ENCODE peak calls at places on chromosomes 6 and 20, in five cellular contexts. One of them, this sample, is unnamed.

GRCh38 chr20:63500151-63500901 is 1.4 kb upstream of the EEF1A2 start:
- DNase-seq in SK-N-SH: no peak
- DNase-seq in HCT116: no peak
- DNase-seq in H1: no peak
- DNase-seq in GM12878: no peak
- DNase-seq in this sample: no peak

GRCh38 chr20:37804584-37805566 is 98.1 kb upstream of the VSTM2L start:
- DNase-seq in SK-N-SH: peak
- DNase-seq in HCT116: no peak
- DNase-seq in H1: no peak
- DNase-seq in GM12878: peak
- DNase-seq in this sample: no peak

GRCh38 chr6:125077453-125077852 is 76.1 kb upstream of the TPD52L1 start:
- DNase-seq in SK-N-SH: no peak
- DNase-seq in HCT116: no peak
- DNase-seq in H1: no peak
- DNase-seq in GM12878: no peak
- DNase-seq in this sample: no peak

GRCh38 chr6:17485181-17485580 is 91.8 kb downstream of the CAP2 start:
- DNase-seq in SK-N-SH: no peak
- DNase-seq in HCT116: no peak
- DNase-seq in H1: no peak
- DNase-seq in GM12878: no peak
- DNase-seq in this sample: no peak

GRCh38 chr20:60266184-60266823 is 308.1 kb downstream of the CDH26 start:
- DNase-seq in SK-N-SH: no peak
- DNase-seq in HCT116: no peak
- DNase-seq in H1: no peak
- DNase-seq in GM12878: no peak
- DNase-seq in this sample: no peak

GRCh38 chr20:23508896-23509579 is 18.1 kb downstream of the CST8 start:
- DNase-seq in SK-N-SH: no peak
- DNase-seq in HCT116: no peak
- DNase-seq in H1: no peak
- DNase-seq in GM12878: no peak
- DNase-seq in this sample: no peak

GRCh38 chr6:132708771-132709170 is 5.1 kb downstream of the VNN1 start:
- DNase-seq in SK-N-SH: no peak
- DNase-seq in HCT116: no peak
- DNase-seq in H1: no peak
- DNase-seq in GM12878: no peak
- DNase-seq in this sample: no peak

GRCh38 chr6:84763397-84764331 is 734 bp downstream of the TBX18 start:
- DNase-seq in SK-N-SH: peak
- DNase-seq in HCT116: peak
- DNase-seq in H1: no peak
- DNase-seq in GM12878: no peak
- DNase-seq in this sample: no peak

GRCh38 chr20:44598413-44599290 is 16.3 kb downstream of the PKIG start:
- DNase-seq in SK-N-SH: peak
- DNase-seq in HCT116: no peak
- DNase-seq in H1: no peak
- DNase-seq in GM12878: no peak
- DNase-seq in this sample: no peak

GRCh38 chr6:165963750-165964149 is 203.9 kb downstream of the TBXT start:
- DNase-seq in SK-N-SH: no peak
- DNase-seq in HCT116: no peak
- DNase-seq in H1: no peak
- DNase-seq in GM12878: no peak
- DNase-seq in this sample: no peak

GRCh38 chr6:157269261-157269794 is 54.0 kb downstream of the TMEM242 start:
- DNase-seq in SK-N-SH: no peak
- DNase-seq in HCT116: no peak
- DNase-seq in H1: no peak
- DNase-seq in GM12878: no peak
- DNase-seq in this sample: no peak

GRCh38 chr6:121482004-121482693 is 46.7 kb downstream of the GJA1 start:
- DNase-seq in SK-N-SH: peak
- DNase-seq in HCT116: peak
- DNase-seq in H1: no peak
- DNase-seq in GM12878: no peak
- DNase-seq in this sample: no peak

GRCh38 chr6:81800666-81801065 is 48.2 kb upstream of the TENT5A start:
- DNase-seq in SK-N-SH: no peak
- DNase-seq in HCT116: no peak
- DNase-seq in H1: no peak
- DNase-seq in GM12878: no peak
- DNase-seq in this sample: no peak

GRCh38 chr20:59047938-59048680 is 5.5 kb upstream of the PRELID3B start:
- DNase-seq in SK-N-SH: no peak
- DNase-seq in HCT116: no peak
- DNase-seq in H1: no peak
- DNase-seq in GM12878: no peak
- DNase-seq in this sample: peak

GRCh38 chr20:25254986-25255680 is 7.2 kb downstream of the PYGB start:
- DNase-seq in SK-N-SH: peak
- DNase-seq in HCT116: no peak
- DNase-seq in H1: no peak
- DNase-seq in GM12878: no peak
- DNase-seq in this sample: no peak

GRCh38 chr20:50067461-50067860 is 45.5 kb downstream of the UBE2V1 start:
- DNase-seq in SK-N-SH: no peak
- DNase-seq in HCT116: no peak
- DNase-seq in H1: no peak
- DNase-seq in GM12878: no peak
- DNase-seq in this sample: no peak

GRCh38 chr20:22684072-22684762 is 99.8 kb upstream of the FOXA2 start:
- DNase-seq in SK-N-SH: peak
- DNase-seq in HCT116: peak
- DNase-seq in H1: peak
- DNase-seq in GM12878: peak
- DNase-seq in this sample: peak

DNA sequence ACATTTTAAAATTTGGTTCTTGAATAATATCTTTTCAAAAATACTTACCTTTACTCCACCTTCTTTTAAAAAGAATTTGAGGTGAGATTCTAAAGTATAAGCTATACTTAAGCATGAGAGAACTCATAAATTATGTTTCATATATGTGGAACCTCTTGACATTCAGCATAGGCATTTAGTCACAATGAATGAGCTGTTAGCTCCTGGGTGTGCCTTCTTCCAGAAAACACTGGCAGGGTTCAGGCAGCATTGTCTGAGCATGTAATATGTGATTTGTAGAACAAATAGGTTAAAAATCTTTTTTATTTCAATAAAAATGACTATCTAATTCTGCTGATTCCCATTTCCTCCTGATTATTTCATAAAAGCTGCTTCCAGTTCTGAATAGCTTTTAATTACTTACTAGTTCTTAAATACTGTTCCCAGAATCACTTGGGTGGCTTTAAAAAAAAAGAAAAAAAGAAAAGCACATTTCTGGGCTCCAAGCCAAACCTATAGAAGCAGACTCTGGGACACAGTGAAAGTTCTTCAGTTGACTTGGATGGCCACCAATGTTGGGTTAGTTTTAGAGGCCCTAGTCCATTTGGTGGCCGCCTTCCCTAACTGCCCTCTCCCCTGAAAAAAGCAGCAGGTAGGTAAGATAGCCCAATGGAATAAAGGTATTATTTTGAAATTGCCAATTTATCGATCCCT is 20.2 kb downstream of the RNF8 start:
- DNase-seq in SK-N-SH: no peak
- DNase-seq in HCT116: no peak
- DNase-seq in H1: no peak
- DNase-seq in GM12878: no peak
- DNase-seq in this sample: no peak
- TF ChIP-seq SIN3A in SK-N-SH: no peak
- TF ChIP-seq SIN3A in HCT116: no peak
- TF ChIP-seq SIN3A in H1: no peak
- TF ChIP-seq SIN3A in GM12878: no peak
- TF ChIP-seq SIN3A in this sample: no peak

GRCh38 chr6:227812-228338 is 64.4 kb upstream of the DUSP22 start:
- DNase-seq in SK-N-SH: no peak
- DNase-seq in HCT116: no peak
- DNase-seq in H1: no peak
- DNase-seq in GM12878: peak
- DNase-seq in this sample: no peak
- TF ChIP-seq SIN3A in SK-N-SH: no peak
- TF ChIP-seq SIN3A in HCT116: no peak
- TF ChIP-seq SIN3A in H1: no peak
- TF ChIP-seq SIN3A in GM12878: no peak
- TF ChIP-seq SIN3A in this sample: no peak

GRCh38 chr6:163667372-163668060 is 253.0 kb downstream of the QKI start:
- DNase-seq in SK-N-SH: no peak
- DNase-seq in HCT116: no peak
- DNase-seq in H1: no peak
- DNase-seq in GM12878: peak
- DNase-seq in this sample: no peak
- TF ChIP-seq SIN3A in SK-N-SH: no peak
- TF ChIP-seq SIN3A in HCT116: no peak
- TF ChIP-seq SIN3A in H1: no peak
- TF ChIP-seq SIN3A in GM12878: no peak
- TF ChIP-seq SIN3A in this sample: no peak

GRCh38 chr6:110348956-110349565 is 9.1 kb downstream of the METTL24 start:
- DNase-seq in SK-N-SH: peak
- DNase-seq in HCT116: no peak
- DNase-seq in H1: no peak
- DNase-seq in GM12878: no peak
- DNase-seq in this sample: no peak
- TF ChIP-seq SIN3A in SK-N-SH: no peak
- TF ChIP-seq SIN3A in HCT116: no peak
- TF ChIP-seq SIN3A in H1: no peak
- TF ChIP-seq SIN3A in GM12878: no peak
- TF ChIP-seq SIN3A in this sample: no peak

DNA sequence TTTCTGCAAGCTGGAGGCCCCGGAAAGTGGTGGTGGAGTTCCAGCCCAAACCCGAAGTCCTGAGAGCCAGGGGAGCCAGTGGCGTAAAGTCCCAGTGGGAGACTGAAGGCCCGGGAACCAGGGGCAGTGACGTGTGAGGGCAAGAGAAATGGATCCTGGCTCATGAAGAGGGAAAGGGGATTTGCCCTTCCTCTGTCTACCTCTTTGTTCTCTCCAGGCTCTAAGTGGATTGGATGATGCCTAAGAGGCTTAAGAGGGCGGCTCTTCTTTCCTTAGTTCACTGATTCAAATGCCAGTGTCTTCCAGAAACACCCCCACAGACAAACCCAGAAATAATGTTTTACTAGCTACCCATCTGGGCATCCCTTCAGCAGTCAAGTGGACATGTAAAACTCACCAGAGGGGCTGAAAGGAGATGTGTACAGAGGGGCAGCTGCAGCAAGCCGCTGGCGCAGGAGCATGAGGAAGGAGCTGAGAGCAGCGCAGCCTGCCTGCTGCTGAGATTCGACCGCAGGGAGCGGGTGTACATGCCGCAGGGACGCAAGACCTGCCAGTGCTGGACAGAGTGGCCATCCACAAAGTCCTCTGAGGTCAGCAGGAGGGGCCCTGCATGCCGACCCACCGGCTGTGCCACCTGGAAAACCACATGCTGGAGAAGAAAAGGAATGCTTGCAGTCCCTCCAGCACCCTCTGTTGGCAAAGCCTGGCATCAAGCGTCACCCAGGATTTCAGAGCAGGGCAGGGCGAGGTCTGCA is 29.5 kb downstream of the CDYL start:
- DNase-seq in SK-N-SH: peak
- DNase-seq in HCT116: peak
- DNase-seq in H1: no peak
- DNase-seq in GM12878: no peak
- DNase-seq in this sample: peak
- TF ChIP-seq SIN3A in SK-N-SH: no peak
- TF ChIP-seq SIN3A in HCT116: no peak
- TF ChIP-seq SIN3A in H1: no peak
- TF ChIP-seq SIN3A in GM12878: no peak
- TF ChIP-seq SIN3A in this sample: no peak

GRCh38 chr6:118551063-118551672 is 3.1 kb downstream of the PLN start:
- DNase-seq in SK-N-SH: peak
- DNase-seq in HCT116: peak
- DNase-seq in H1: no peak
- DNase-seq in GM12878: no peak
- DNase-seq in this sample: peak
- TF ChIP-seq SIN3A in SK-N-SH: no peak
- TF ChIP-seq SIN3A in HCT116: no peak
- TF ChIP-seq SIN3A in H1: no peak
- TF ChIP-seq SIN3A in GM12878: no peak
- TF ChIP-seq SIN3A in this sample: no peak

GRCh38 chr6:117298941-117299340 is 33.6 kb downstream of the VGLL2 start:
- DNase-seq in SK-N-SH: no peak
- DNase-seq in HCT116: no peak
- DNase-seq in H1: no peak
- DNase-seq in GM12878: no peak
- DNase-seq in this sample: no peak
- TF ChIP-seq SIN3A in SK-N-SH: no peak
- TF ChIP-seq SIN3A in HCT116: no peak
- TF ChIP-seq SIN3A in H1: no peak
- TF ChIP-seq SIN3A in GM12878: no peak
- TF ChIP-seq SIN3A in this sample: no peak